ENCODE peak calls at places on chromosomes 3 and 15, in ten cellular contexts. B, O, T, Y, S, Q, H, R, K and J are unnamed samples.

GRCh38 chr3:162147996-162148395 is 651.4 kb downstream of the OTOL1 start:
- DNase-seq in Q (no peak), T (no peak), S (no peak), O (no peak), R (no peak), B (no peak), H (no peak), Y (no peak), K (no peak), J (no peak)

GRCh38 chr3:178562869-178563232 is 26.6 kb downstream of the KCNMB2 start:
- DNase-seq in H (no peak), B (no peak), R (no peak), Q (no peak), Y (no peak), S (no peak), O (no peak), K (no peak), T (no peak), J (no peak)

GRCh38 chr3:47578119-47578630 is 490 bp downstream of the CSPG5 start:
- DNase-seq in S (no peak), Q (peak; percentile 28), B (peak; percentile 28), K (no peak), H (peak; percentile 76), R (no peak), Y (peak; percentile 44), O (peak; percentile 34), T (peak; percentile 40), J (peak; percentile 19)

GRCh38 chr3:55244247-55244646 is 242.9 kb downstream of the WNT5A start:
- DNase-seq in H (no peak), B (no peak), O (no peak), S (no peak), Y (no peak), T (no peak), Q (no peak), K (no peak), R (no peak), J (no peak)

GRCh38 chr15:55532944-55533343 is 24.9 kb upstream of the DNAAF4 start:
- DNase-seq in B (no peak), H (no peak), O (no peak), Y (no peak), Q (no peak), T (no peak), R (no peak), S (no peak), K (no peak), J (no peak)

GRCh38 chr3:104273046-104273649 is 1093.6 kb upstream of the ALCAM start:
- DNase-seq in Y (peak; percentile 16), B (no peak), K (no peak), Q (no peak), T (no peak), H (no peak), O (no peak), R (peak; percentile 19), S (no peak), J (no peak)

GRCh38 chr3:29176501-29176900 is 104.4 kb upstream of the RBMS3 start:
- DNase-seq in O (no peak), S (no peak), Y (no peak), B (no peak), K (no peak), R (no peak), T (no peak), Q (no peak), H (peak; percentile 58), J (no peak)

GRCh38 chr3:152197451-152197850 is 71.3 kb upstream of the MBNL1 start:
- DNase-seq in Q (no peak), B (no peak), R (no peak), S (no peak), Y (no peak), O (no peak), K (no peak), T (no peak), H (no peak), J (no peak)

GRCh38 chr3:23959147-23959900 is 14.2 kb downstream of the NR1D2 start:
- DNase-seq in Q (no peak), S (no peak), K (no peak), Y (peak; percentile 28), O (no peak), T (no peak), R (peak; percentile 63), H (no peak), B (no peak), J (peak; percentile 28)

GRCh38 chr3:34419801-34420200 is 621.4 kb downstream of the PDCD6IP start:
- DNase-seq in Q (no peak), K (no peak), T (no peak), B (no peak), H (no peak), O (no peak), S (no peak), R (no peak), Y (peak; percentile 32), J (no peak)

GRCh38 chr15:82709421-82710207 is at the start of gene AP3B2:
- DNase-seq in B (peak; percentile 39), K (no peak), H (peak; percentile 85), S (no peak), O (peak; percentile 67), T (peak; percentile 59), Q (peak; percentile 66), Y (peak; percentile 90), R (no peak), J (peak; percentile 65)

GRCh38 chr3:149382091-149382467 is 4.6 kb upstream of the TM4SF1 start:
- DNase-seq in T (no peak), K (no peak), S (no peak), B (no peak), H (no peak), Y (no peak), Q (no peak), R (no peak), O (no peak), J (no peak)

GRCh38 chr15:27392163-27392562 is 421.2 kb downstream of the GABRG3 start:
- DNase-seq in H (no peak), Y (no peak), Q (no peak), B (no peak), S (no peak), K (no peak), T (no peak), R (no peak), O (no peak), J (no peak)

GRCh38 chr3:100761211-100761921 is 52.1 kb downstream of the TFG start:
- DNase-seq in O (no peak), T (peak; percentile 17), Y (peak; percentile 34), K (no peak), H (no peak), R (no peak), S (no peak), Q (no peak), B (no peak), J (peak; percentile 36)
- H3K27ac ChIP-seq in O (no peak overlapping the region), T (no peak overlapping the region), Y (no peak overlapping the region), K (no peak overlapping the region), H (no peak overlapping the region), R (no peak overlapping the region), S (no peak overlapping the region), Q (no peak overlapping the region), B (no peak overlapping the region), J (no peak overlapping the region)

DNA sequence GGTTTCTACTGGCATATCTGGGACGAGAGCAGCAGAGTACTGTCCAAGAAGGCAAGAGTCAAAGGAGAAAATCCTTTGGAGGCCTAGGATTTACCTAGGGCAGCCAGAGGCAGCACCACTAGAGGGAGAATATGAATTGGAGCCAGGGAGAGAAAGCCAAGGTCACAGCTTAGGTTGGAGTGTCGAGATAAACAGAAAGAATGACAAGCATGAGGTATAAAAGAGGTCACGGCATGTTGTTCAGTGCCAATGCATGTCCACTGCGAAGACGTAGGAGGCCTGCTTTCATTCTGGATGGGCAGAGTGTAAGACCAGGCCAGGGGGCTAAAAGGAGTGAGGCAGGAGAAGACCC is 47.2 kb downstream of the THBS1 start:
- DNase-seq in O (no peak), S (no peak), R (no peak), Y (no peak), K (no peak), H (no peak), T (no peak), Q (no peak), B (no peak), J (no peak)
- H3K4me1 ChIP-seq in O (peaks cover 69% of the 10 kb centered on the region), S (peaks cover 31% of the 10 kb centered on the region), R (peaks cover 42% of the 10 kb centered on the region), Y (peaks cover 21% of the 10 kb centered on the region), K (peaks cover 36% of the 10 kb centered on the region), H (peaks cover 24% of the 10 kb centered on the region), T (peaks cover 29% of the 10 kb centered on the region), Q (peaks cover 80% of the 10 kb centered on the region), B (no peaks in the 10 kb centered on the region), J (peaks cover 11% of the 10 kb centered on the region)

GRCh38 chr3:31522152-31522551 is 10.6 kb upstream of the STT3B start:
- DNase-seq in H (no peak), Y (no peak), K (no peak), S (no peak), Q (no peak), B (no peak), O (peak; percentile 29), T (no peak), R (no peak), J (peak; percentile 40)
- H3K27ac ChIP-seq in H (no peak overlapping the region), Y (no peak overlapping the region), K (no peak overlapping the region), S (no peak overlapping the region), Q (no peak overlapping the region), B (no peak overlapping the region), O (no peak overlapping the region), T (no peak overlapping the region), R (no peak overlapping the region), J (no peak overlapping the region)

GRCh38 chr3:125177746-125178145 is 34.8 kb downstream of the SLC12A8 start:
- DNase-seq in R (no peak), K (no peak), Y (no peak), O (no peak), B (no peak), S (peak; percentile 48), Q (no peak), T (no peak), H (no peak), J (no peak)
- H3K4me1 ChIP-seq in R (no peaks in the 10 kb centered on the region), K (no peaks in the 10 kb centered on the region), Y (no peaks in the 10 kb centered on the region), O (no peaks in the 10 kb centered on the region), B (no peaks in the 10 kb centered on the region), S (no peaks in the 10 kb centered on the region), Q (peaks cover 6% of the 10 kb centered on the region), T (no peaks in the 10 kb centered on the region), H (no peaks in the 10 kb centered on the region), J (no peaks in the 10 kb centered on the region)